ENCODE peak calls at places on chromosomes 6 and 20, in four cellular contexts. O, P, R and T are unnamed samples.
A peak's percentile ranks its signal among the peaks of the same experiment; 100 is the strongest.

GRCh38 chr20:11222243-11222642 is 548.4 kb upstream of the JAG1 start:
- DNase-seq in P (no peak), O (no peak), R (no peak), T (no peak)

GRCh38 chr6:169503556-169503955 is 198.3 kb downstream of the WDR27 start:
- DNase-seq in P (no peak), O (no peak), R (peak; percentile 26), T (no peak)

GRCh38 chr6:133953634-133954415 is 801 bp downstream of the TBPL1 start:
- DNase-seq in O (peak; percentile 23), P (no peak), R (no peak), T (peak; percentile 13)

GRCh38 chr6:62775427-62776022 is 435.7 kb upstream of the FKBP1C start:
- DNase-seq in O (peak; percentile 24), R (peak; percentile 0), P (no peak), T (no peak)

GRCh38 chr6:15107644-15108382 is 138.1 kb upstream of the JARID2 start:
- DNase-seq in P (no peak), R (no peak), O (no peak), T (no peak)

GRCh38 chr6:21999012-21999528 is 297.8 kb downstream of the PRL start:
- DNase-seq in O (no peak), P (no peak), R (peak; percentile 60), T (no peak)

GRCh38 chr6:36302227-36302976 is 32.5 kb downstream of the PNPLA1 start:
- DNase-seq in R (peak; percentile 94), P (peak; percentile 77), O (peak; percentile 96), T (peak; percentile 98)

GRCh38 chr6:52517502-52518278 is 59.2 kb downstream of the TRAM2 start:
- DNase-seq in O (peak; percentile 69), R (peak; percentile 98), P (no peak), T (peak; percentile 70)

GRCh38 chr6:144768676-144769599 is 483.8 kb downstream of the UTRN start:
- DNase-seq in O (no peak), R (no peak), P (no peak), T (no peak)

GRCh38 chr6:73180718-73181619 is 44.3 kb downstream of the KHDC1L start:
- DNase-seq in O (peak; percentile 81), R (peak; percentile 85), P (peak; percentile 53), T (no peak)

GRCh38 chr6:45199554-45199953 is 128.6 kb upstream of the RUNX2 start:
- DNase-seq in O (no peak), R (no peak), P (no peak), T (no peak)

GRCh38 chr6:113876654-113877053 is 19.5 kb downstream of the MARCKS start:
- DNase-seq in O (no peak), P (no peak), R (no peak), T (no peak)

GRCh38 chr6:142438898-142439297 is 137.1 kb downstream of the ADGRG6 start:
- DNase-seq in R (no peak), P (no peak), O (no peak), T (no peak)

GRCh38 chr20:33130553-33130952 is 37.4 kb upstream of the BPIFA2 start:
- DNase-seq in P (no peak), O (no peak), R (no peak), T (no peak)

GRCh38 chr6:168128631-168129291 is 49.7 kb upstream of the FRMD1 start:
- DNase-seq in O (no peak), P (no peak), R (no peak), T (no peak)

GRCh38 chr20:431012-431904 is 23.2 kb downstream of the RBCK1 start:
- DNase-seq in R (peak; percentile 70), O (peak; percentile 71), P (no peak), T (peak; percentile 67)
- TF ChIP-seq CTCF in R (peak; percentile 56), O (peak; percentile 37), P (peak; percentile 63), T (peak; percentile 22)

GRCh38 chr6:155319902-155320301 is 5.6 kb upstream of the TFB1M start:
- DNase-seq in R (no peak), P (no peak), O (no peak), T (no peak)

GRCh38 chr6:155315516-155315871 is 1.2 kb upstream of the TFB1M start:
- DNase-seq in P (no peak), R (peak; percentile 58), O (no peak), T (no peak)

GRCh38 chr6:155314773-155315515 is 660 bp upstream of the TFB1M start:
- DNase-seq in O (peak; percentile 93), R (peak; percentile 94), P (peak; percentile 85), T (peak; percentile 87)

GRCh38 chr6:155316419-155316818 is 2.1 kb upstream of the TFB1M start:
- DNase-seq in P (no peak), R (no peak), O (no peak), T (no peak)

DNA sequence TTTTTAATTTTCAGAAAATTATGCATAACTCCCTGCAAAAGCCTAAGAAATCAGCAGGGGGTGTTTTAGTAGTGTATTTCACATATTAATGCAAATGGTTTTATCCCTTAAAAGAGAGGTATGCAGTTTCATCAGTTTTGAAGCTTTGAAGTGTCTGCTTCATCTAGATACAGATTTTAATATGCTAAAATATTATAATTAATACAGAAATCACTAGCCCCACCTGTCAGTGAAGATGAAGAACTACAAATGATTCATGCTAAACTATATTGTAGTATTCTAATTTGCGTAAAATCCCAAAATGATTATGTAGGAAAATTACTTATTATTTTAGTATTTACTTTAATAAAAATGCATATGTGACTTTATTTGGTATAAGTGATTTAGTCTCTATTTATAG is 2.9 kb upstream of the TFB1M start:
- DNase-seq in P (no peak), R (peak; percentile 17), O (no peak), T (no peak)
- TF ChIP-seq CTCF in P (no peak), R (peak; percentile 27), O (no peak), T (peak; percentile 57)

DNA sequence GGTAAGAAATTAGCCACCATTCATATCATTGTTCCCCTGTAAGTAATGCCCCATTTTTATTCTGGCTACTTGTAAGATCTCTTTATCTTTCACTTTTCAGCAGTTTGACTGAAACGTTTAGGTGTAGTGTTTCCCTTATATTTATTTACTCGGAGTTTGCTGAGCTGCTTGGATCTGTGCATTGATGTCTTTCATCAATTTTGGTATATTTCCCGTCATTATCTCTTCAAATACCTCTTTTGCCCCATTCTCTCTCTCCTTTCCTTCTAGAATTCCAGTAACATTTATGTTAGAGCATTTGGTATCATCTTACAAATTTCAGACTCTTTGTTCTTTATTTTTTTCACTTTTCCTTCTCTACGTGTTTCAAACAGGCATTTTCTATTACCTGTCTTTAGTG is 9.2 kb upstream of the SLC13A3 start:
- DNase-seq in P (no peak), R (no peak), O (no peak), T (no peak)
- TF ChIP-seq CTCF in P (no peak), R (no peak), O (no peak), T (no peak)

DNA sequence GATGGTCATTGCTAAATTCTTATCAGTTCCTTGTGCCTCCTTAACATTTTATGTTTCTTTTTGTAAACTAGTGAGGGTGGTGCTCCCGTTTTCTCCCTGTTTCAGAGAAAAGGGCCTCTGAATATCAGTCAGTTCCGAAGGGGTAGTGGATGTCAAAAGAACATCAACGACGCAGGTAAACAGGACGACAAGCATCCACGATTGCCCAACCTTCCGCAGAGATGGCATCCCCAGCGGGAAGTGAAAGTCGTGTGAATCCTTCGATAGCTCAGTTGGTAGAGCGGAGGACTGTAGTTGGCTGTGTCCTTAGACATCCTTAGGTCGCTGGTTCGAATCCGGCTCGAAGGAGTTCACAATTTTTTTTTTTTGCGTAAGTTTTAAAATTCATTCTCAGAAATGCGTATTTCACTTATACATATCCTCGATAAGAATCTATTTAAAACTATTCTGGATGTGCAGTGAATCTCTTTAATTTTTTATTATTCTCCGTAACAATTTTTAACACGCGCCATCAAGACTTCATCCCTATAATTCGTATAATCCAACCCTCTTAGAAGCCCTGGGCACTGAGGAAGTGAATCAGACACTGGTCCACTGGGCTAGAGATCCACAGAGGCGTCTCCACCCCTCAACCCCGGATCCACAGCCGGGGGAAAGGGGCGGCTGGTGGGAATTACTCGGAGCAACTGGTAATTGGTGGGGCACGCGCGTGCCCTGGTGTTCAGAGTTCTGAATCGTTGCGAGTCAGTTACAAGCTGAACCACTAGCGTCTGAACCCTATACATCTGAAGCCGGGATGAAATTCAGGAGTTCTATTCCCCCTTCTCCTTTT is 27.9 kb upstream of the ABT1 start:
- DNase-seq in P (peak; percentile 100), R (peak; percentile 96), O (peak; percentile 97), T (peak; percentile 95)
- TF ChIP-seq CTCF in P (peak; percentile 52), R (peak; percentile 29), O (peak; percentile 40), T (peak; percentile 43)

GRCh38 chr6:33271098-33271607 is 523 bp downstream of the VPS52 start:
- DNase-seq in R (peak; percentile 24), P (no peak), O (no peak), T (no peak)
- TF ChIP-seq CTCF in R (no peak), P (no peak), O (no peak), T (no peak)

GRCh38 chr6:32718879-32719278 is 22.3 kb upstream of the HLA-DQA2 start:
- DNase-seq in P (no peak), O (peak; percentile 58), R (no peak), T (no peak)

DNA sequence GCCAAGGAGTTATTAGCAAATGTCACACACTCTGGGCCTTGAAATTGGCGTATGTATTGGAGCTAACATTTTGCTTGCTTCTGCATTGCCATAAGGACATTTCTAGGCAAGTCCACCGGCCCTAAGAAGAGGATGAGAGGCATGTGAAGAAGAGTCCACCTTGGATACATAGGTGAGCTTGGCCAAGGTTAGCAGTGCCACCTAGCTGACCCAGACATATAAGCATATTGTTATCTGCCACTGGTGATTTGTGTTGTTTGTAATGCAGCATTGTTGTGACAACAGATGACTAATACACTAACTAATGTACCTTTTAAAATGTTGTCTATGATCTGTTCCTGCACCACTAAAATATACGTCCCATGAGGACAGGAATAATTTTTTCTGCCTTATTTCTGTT is 24.8 kb upstream of the HLA-DQA2 start:
- DNase-seq in R (no peak), O (peak; percentile 15), P (no peak), T (no peak)
- TF ChIP-seq CTCF in R (no peak), O (peak; percentile 7), P (no peak), T (no peak)

GRCh38 chr6:20492099-20492498 is 42.2 kb upstream of the CDKAL1 start:
- DNase-seq in P (no peak), O (no peak), R (no peak), T (no peak)

GRCh38 chr6:20486641-20487040 is 47.6 kb upstream of the CDKAL1 start:
- DNase-seq in P (no peak), R (no peak), O (no peak), T (no peak)

GRCh38 chr6:20487669-20488375 is 46.4 kb upstream of the CDKAL1 start:
- DNase-seq in P (no peak), R (no peak), O (no peak), T (no peak)

GRCh38 chr6:20490591-20490990 is 43.7 kb upstream of the CDKAL1 start:
- DNase-seq in O (no peak), R (no peak), P (no peak), T (no peak)
- TF ChIP-seq CTCF in O (no peak), R (no peak), P (no peak), T (no peak)